ENCODE peak calls at places on chromosomes 6 and 20, in eight cellular contexts. I is D341Med, S is NB4, M is ELR, X is left ventricle myocardium inferior, A is Calu3, N is sigmoid colon, E is naive B cell. J is an unnamed sample.

GRCh38 chr6:5439749-5440148 is 178.4 kb downstream of the FARS2 start:
- DNase-seq in I (no peak), S (no peak), M (no peak), X (no peak), E (no peak), A (no peak), N (no peak), J (no peak)

GRCh38 chr6:169619650-169620049 is 82.2 kb downstream of the WDR27 start:
- DNase-seq in A (peak), S (no peak), N (no peak), I (no peak), M (peak), E (no peak), X (no peak), J (no peak)

GRCh38 chr6:138987299-138987642 is 782 bp downstream of the REPS1 start:
- DNase-seq in X (no peak), S (no peak), A (peak), E (no peak), M (no peak), I (peak), N (peak), J (no peak)

GRCh38 chr6:53956068-53956711 is 155.1 kb upstream of the MLIP start:
- DNase-seq in I (peak), S (peak), M (peak), E (no peak), X (peak), A (peak), N (peak), J (peak)

GRCh38 chr6:147234685-147235084 is 30.5 kb downstream of the STXBP5 start:
- DNase-seq in A (no peak), M (no peak), X (no peak), E (no peak), N (no peak), I (no peak), S (no peak), J (no peak)

GRCh38 chr20:62170536-62170935 is 12.3 kb upstream of the MTG2 start:
- DNase-seq in X (no peak), M (no peak), S (no peak), N (no peak), A (no peak), E (no peak), I (no peak), J (no peak)

GRCh38 chr20:52593634-52594033 is 378.5 kb upstream of the TSHZ2 start:
- DNase-seq in E (no peak), X (no peak), N (no peak), S (no peak), M (no peak), I (no peak), A (no peak), J (no peak)

GRCh38 chr6:157017861-157018260 is 240.7 kb downstream of the ARID1B start:
- DNase-seq in N (no peak), A (no peak), S (peak), X (no peak), E (no peak), I (no peak), M (peak), J (no peak)

GRCh38 chr6:133377219-133377618 is 136.1 kb downstream of the EYA4 start:
- DNase-seq in E (no peak), M (no peak), A (no peak), X (no peak), S (peak), I (no peak), N (no peak), J (no peak)

GRCh38 chr6:161272600-161273355 is 1.1 kb downstream of the AGPAT4 start:
- DNase-seq in N (peak), S (no peak), A (peak), E (no peak), M (peak), I (no peak), X (no peak), J (peak)

GRCh38 chr6:157381631-157382621 is 936 bp downstream of the ZDHHC14 start:
- DNase-seq in A (peak), X (peak), S (peak), M (peak), E (peak), N (peak), I (peak), J (no peak)

GRCh38 chr6:149267513-149268043 is 49.9 kb upstream of the TAB2 start:
- DNase-seq in A (no peak), N (no peak), M (no peak), E (no peak), X (no peak), I (no peak), S (no peak), J (no peak)

GRCh38 chr20:2102585-2103453 is 1.2 kb downstream of the STK35 start:
- DNase-seq in I (peak), M (peak), A (peak), S (peak), X (peak), N (peak), E (peak), J (peak)

GRCh38 chr6:44701038-44701636 is 313.6 kb downstream of the CDC5L start:
- DNase-seq in N (no peak), M (no peak), E (no peak), A (no peak), X (no peak), S (no peak), I (no peak), J (no peak)

GRCh38 chr20:19274412-19275015 is 62.1 kb downstream of the SLC24A3 start:
- DNase-seq in I (no peak), N (no peak), M (no peak), S (no peak), X (peak), E (no peak), A (no peak), J (no peak)